ENCODE peak calls at places on chromosomes 2 and 18, in five cellular contexts. V is fibroblast of villous mesenchyme, H is psoas muscle, G is hepatocyte, I is stomach. M is an unnamed sample.

GRCh38 chr2:108355907-108356734 is 21.6 kb upstream of the SULT1C4 start:
- DNase-seq in V (no peak), H (no peak), G (no peak), I (no peak), M (no peak)

GRCh38 chr2:186065491-186065890 is 326.9 kb downstream of the FSIP2 start:
- DNase-seq in V (no peak), H (no peak), G (no peak), I (no peak), M (no peak)

GRCh38 chr18:69956655-69957054 is 9.0 kb upstream of the CD226 start:
- DNase-seq in V (no peak), H (no peak), G (no peak), I (no peak), M (no peak)

GRCh38 chr2:101860157-101860556 is 131.6 kb upstream of the IL1R2 start:
- DNase-seq in V (no peak), H (no peak), G (no peak), I (no peak), M (no peak)

GRCh38 chr2:156343940-156344301 is 11.4 kb upstream of the NR4A2 start:
- DNase-seq in V (no peak), H (no peak), G (no peak), I (no peak), M (no peak)

GRCh38 chr18:48948112-48949050 is 2.4 kb downstream of the SMAD7 start:
- DNase-seq in V (peak; percentile 87), H (peak; percentile 75), G (peak; percentile 85), I (peak; percentile 77), M (peak; percentile 60)

GRCh38 chr2:176637497-176638166 is 368.4 kb downstream of the MTX2 start:
- DNase-seq in V (peak; percentile 43), H (peak; percentile 80), G (peak; percentile 41), I (no peak), M (peak; percentile 52)

GRCh38 chr2:52072949-52073348 is 1041.0 kb upstream of the NRXN1 start:
- DNase-seq in V (no peak), H (no peak), G (peak; percentile 12), I (no peak), M (no peak)

GRCh38 chr2:85745619-85746018 is 8.2 kb upstream of the ATOH8 start:
- DNase-seq in V (no peak), H (no peak), G (no peak), I (no peak), M (no peak)

GRCh38 chr2:45862843-45863242 is 211.4 kb downstream of the PRKCE start:
- DNase-seq in V (no peak), H (no peak), G (no peak), I (no peak), M (no peak)

GRCh38 chr2:239725551-239725890 is 299.6 kb downstream of the NDUFA10 start:
- DNase-seq in V (no peak), H (peak; percentile 34), G (no peak), I (no peak), M (no peak)

GRCh38 chr2:118089015-118089800 is 937 bp downstream of the INSIG2 start:
- DNase-seq in V (peak; percentile 56), H (no peak), G (peak; percentile 53), I (peak; percentile 34), M (no peak)

GRCh38 chr2:239273280-239274234 is 127.3 kb downstream of the HDAC4 start:
- DNase-seq in V (no peak), H (no peak), G (no peak), I (peak; percentile 26), M (peak; percentile 34)

GRCh38 chr2:28251337-28251736 is 141.3 kb upstream of the FOSL2 start:
- DNase-seq in V (no peak), H (no peak), G (no peak), I (no peak), M (no peak)

GRCh38 chr2:208360259-208361076 is 46.1 kb upstream of the PTH2R start:
- DNase-seq in V (no peak), H (no peak), G (no peak), I (no peak), M (no peak)

DNA sequence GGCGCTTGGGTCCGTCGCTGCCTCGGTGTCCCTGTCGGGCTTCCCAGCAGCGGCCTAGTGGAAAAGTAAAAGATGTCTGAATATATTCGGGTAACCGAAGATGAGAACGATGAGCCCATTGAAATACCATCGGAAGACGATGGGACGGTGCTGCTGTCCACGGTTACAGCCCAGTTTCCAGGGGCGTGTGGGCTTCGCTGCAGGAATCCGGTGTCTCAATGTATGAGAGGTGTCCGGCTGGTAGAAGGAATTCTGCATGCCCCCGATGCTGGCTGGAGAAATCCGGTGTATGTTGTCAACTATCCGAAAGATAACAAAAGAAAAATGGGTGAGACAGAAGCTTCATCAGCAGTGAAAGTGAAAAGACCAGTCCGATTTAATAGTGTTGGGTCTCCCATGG is 8.0 kb downstream of the HES6 start:
- DNase-seq in V (no peak), H (no peak), G (no peak), I (no peak), M (no peak)
- H3K4me3 ChIP-seq in V (no peak overlapping the region), H (peak overlapping the region; percentile 64), G (no peak overlapping the region), I (peak overlapping the region; percentile 59), M (peak overlapping the region; percentile 60)

GRCh38 chr2:120307482-120307881 is 38.5 kb upstream of the INHBB start:
- DNase-seq in V (no peak), H (no peak), G (no peak), I (no peak), M (no peak)

GRCh38 chr2:120303177-120303576 is 42.8 kb upstream of the INHBB start:
- DNase-seq in V (no peak), H (no peak), G (no peak), I (no peak), M (no peak)

GRCh38 chr2:120306091-120306490 is 39.8 kb upstream of the INHBB start:
- DNase-seq in V (no peak), H (no peak), G (no peak), I (no peak), M (no peak)

GRCh38 chr2:120308038-120308910 is 37.7 kb upstream of the INHBB start:
- DNase-seq in V (no peak), H (no peak), G (no peak), I (no peak), M (peak; percentile 23)

DNA sequence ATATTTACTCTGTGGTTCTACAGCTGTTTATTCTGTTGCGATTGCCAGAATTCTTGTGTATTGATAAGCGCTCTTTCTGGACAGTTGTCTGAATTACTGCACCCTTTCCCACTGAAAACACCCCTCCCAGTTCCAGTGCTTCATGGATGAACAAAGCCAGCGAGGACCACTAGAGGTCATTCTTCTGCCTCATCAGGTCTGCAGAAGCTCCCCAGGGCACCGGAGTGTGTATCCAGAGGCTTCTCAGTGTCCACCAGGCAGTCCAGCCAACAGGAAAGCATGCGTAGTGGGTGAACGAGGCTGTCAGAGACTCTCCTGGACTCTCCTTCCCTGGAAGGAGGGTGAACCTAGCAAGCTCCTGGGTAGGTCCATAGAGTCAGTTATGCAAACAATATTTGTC is 40.6 kb upstream of the INHBB start:
- DNase-seq in V (peak; percentile 45), H (no peak), G (peak; percentile 45), I (peak; percentile 5), M (no peak)
- TF ChIP-seq CTCF in V (peak; percentile 55), H (peak; percentile 18), G (peak; percentile 36), I (no peak), M (no peak)

GRCh38 chr2:18440777-18441176 is 119.7 kb downstream of the RDH14 start:
- DNase-seq in V (no peak), H (no peak), G (no peak), I (no peak), M (no peak)
- H3K4me3 ChIP-seq in V (no peak overlapping the region), H (no peak overlapping the region), G (no peak overlapping the region), I (no peak overlapping the region), M (no peak overlapping the region)

GRCh38 chr2:181738074-181738473 is 57.8 kb upstream of the NEUROD1 start:
- DNase-seq in V (peak; percentile 24), H (no peak), G (no peak), I (no peak), M (no peak)
- TF ChIP-seq CTCF in V (peak; percentile 42), H (no peak), G (no peak), I (no peak), M (no peak)